ENCODE peak calls at places on chromosome 9, in four cellular contexts. Y is kidney, F is fibroblast of lung, N is ascending aorta. O is an unnamed sample. For H3K4me1, the result is how much of the 10 kb centered on the place peaks cover.

GRCh38 chr9:85731128-85731630 is 10.6 kb downstream of the AGTPBP1 start:
- DNase-seq in N (no peak), Y (no peak), F (no peak), O (no peak)

GRCh38 chr9:133115604-133116345 is 5.3 kb downstream of the RALGDS start:
- DNase-seq in Y (peak), F (peak), N (no peak), O (peak)

GRCh38 chr9:18682907-18683306 is 209.0 kb downstream of the ADAMTSL1 start:
- DNase-seq in N (no peak), F (no peak), Y (no peak), O (no peak)

GRCh38 chr9:129076640-129077037 is 4.3 kb upstream of the DOLPP1 start:
- DNase-seq in Y (no peak), N (no peak), F (no peak), O (no peak)

GRCh38 chr9:130866474-130866965 is 30.1 kb downstream of the QRFP start:
- DNase-seq in Y (no peak), F (peak), N (no peak), O (no peak)

GRCh38 chr9:122346478-122347347 is 24.1 kb upstream of the PTGS1 start:
- DNase-seq in N (no peak), F (peak), Y (peak), O (no peak)

GRCh38 chr9:73714294-73714693 is 562.6 kb downstream of the ANXA1 start:
- DNase-seq in N (no peak), Y (no peak), F (peak), O (no peak)

GRCh38 chr9:133991964-133992779 is at the start of gene VAV2:
- DNase-seq in N (no peak), F (peak), Y (peak), O (peak)

GRCh38 chr9:15155826-15156225 is 151.2 kb downstream of the TTC39B start:
- DNase-seq in N (no peak), Y (no peak), F (peak), O (no peak)

GRCh38 chr9:128317629-128318028 is 4.6 kb downstream of the TRUB2 start:
- DNase-seq in N (no peak), F (no peak), Y (no peak), O (no peak)

GRCh38 chr9:38380872-38381534 is 11.5 kb upstream of the ALDH1B1 start:
- DNase-seq in F (peak), N (no peak), Y (no peak), O (peak)

GRCh38 chr9:22084336-22085035 is 75.4 kb upstream of the CDKN2B start:
- DNase-seq in N (no peak), F (peak), Y (no peak), O (no peak)

GRCh38 chr9:88898033-88898432 is 93.2 kb upstream of the S1PR3 start:
- DNase-seq in N (no peak), Y (no peak), F (no peak), O (no peak)

GRCh38 chr9:129617167-129617566 is 3.7 kb downstream of the C9orf50 start:
- DNase-seq in Y (peak), N (no peak), F (peak), O (no peak)

GRCh38 chr9:102360846-102361245 is 622.4 kb upstream of the GRIN3A start:
- DNase-seq in N (no peak), Y (no peak), F (no peak), O (no peak)

GRCh38 chr9:12771891-12772290 is 2.9 kb upstream of the LURAP1L start:
- DNase-seq in N (no peak), F (peak), Y (no peak), O (no peak)

GRCh38 chr9:13151489-13151888 is 128.0 kb downstream of the MPDZ start:
- DNase-seq in Y (no peak), F (no peak), N (no peak), O (no peak)

GRCh38 chr9:134641989-134642384 is 384 bp downstream of the COL5A1 start:
- DNase-seq in Y (no peak), F (no peak), N (no peak), O (no peak)

GRCh38 chr9:132411091-132411508 is 1.1 kb downstream of the CFAP77 start:
- DNase-seq in Y (peak), F (peak), N (no peak), O (no peak)

GRCh38 chr9:17272510-17272909 is 137.7 kb downstream of the CNTLN start:
- DNase-seq in N (no peak), F (no peak), Y (no peak), O (no peak)

GRCh38 chr9:133934512-133935221 is 57.5 kb downstream of the VAV2 start:
- DNase-seq in F (peak), Y (no peak), N (no peak), O (no peak)

GRCh38 chr9:113636165-113636564 is 172.6 kb downstream of the RGS3 start:
- DNase-seq in N (no peak), Y (no peak), F (no peak), O (peak)

GRCh38 chr9:16138961-16139441 is 586.2 kb downstream of the CCDC171 start:
- DNase-seq in Y (peak), N (no peak), F (peak), O (no peak)

GRCh38 chr9:136720887-136721338 is 8.5 kb downstream of the DIPK1B start:
- DNase-seq in Y (no peak), N (no peak), F (no peak), O (no peak)

GRCh38 chr9:112831281-112831851 is 59.3 kb downstream of the SLC46A2 start:
- DNase-seq in F (no peak), N (no peak), Y (no peak), O (no peak)

GRCh38 chr9:101711330-101711941 is 27.0 kb downstream of the GRIN3A start:
- DNase-seq in Y (no peak), F (no peak), N (no peak), O (no peak)

GRCh38 chr9:132878695-132879064 is at the start of gene SPACA9:
- DNase-seq in Y (peak), F (peak), N (no peak), O (peak)

GRCh38 chr9:137297966-137298365 is 4.1 kb downstream of the NRARP start:
- DNase-seq in N (no peak), Y (no peak), F (no peak), O (no peak)

GRCh38 chr9:76353280-76353679 is 40.9 kb downstream of the RFK start:
- DNase-seq in F (peak), Y (no peak), N (no peak), O (no peak)

GRCh38 chr9:32455738-32456137 is 70.3 kb downstream of the RIGI start:
- DNase-seq in Y (no peak), N (no peak), F (no peak), O (no peak)

GRCh38 chr9:8643464-8643863 is 843.9 kb upstream of the DMAC1 start:
- DNase-seq in N (no peak), Y (no peak), F (no peak), O (no peak)

GRCh38 chr9:73172811-73173210 is 21.1 kb downstream of the ANXA1 start:
- DNase-seq in N (no peak), Y (no peak), F (no peak), O (no peak)

GRCh38 chr9:120071760-120072159 is 508.2 kb downstream of the CDK5RAP2 start:
- DNase-seq in F (no peak), N (no peak), Y (no peak), O (no peak)
- TF ChIP-seq CTCF in F (no peak), N (no peak), Y (no peak), O (no peak)

GRCh38 chr9:107918749-107919148 is 429.2 kb upstream of the KLF4 start:
- DNase-seq in F (no peak), N (no peak), Y (no peak), O (no peak)
- H3K4me1 ChIP-seq in F (under half), N (under half), Y (under half), O (under half)

DNA sequence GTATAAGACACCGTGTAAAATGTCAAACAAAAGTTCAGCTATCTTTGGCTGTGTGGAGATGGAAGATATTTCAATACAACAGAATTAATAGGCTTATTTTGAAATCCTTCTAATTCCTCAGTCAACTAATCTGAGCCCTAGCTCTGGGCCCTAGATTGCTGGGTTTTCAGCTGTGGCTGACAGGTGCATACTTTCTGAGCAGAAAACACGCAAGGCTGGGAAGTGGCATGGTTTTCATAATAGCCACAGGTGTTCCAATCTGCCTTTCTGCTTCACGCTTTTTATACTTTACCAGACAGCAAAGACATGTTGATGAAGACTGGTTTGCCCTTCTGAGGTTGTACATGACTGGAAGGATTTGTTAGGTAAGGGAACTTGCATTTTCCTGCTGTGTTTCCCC is 20.7 kb upstream of the XPA start:
- DNase-seq in N (no peak), F (no peak), Y (no peak), O (no peak)
- H3K27ac ChIP-seq in N (no peak), F (no peak), Y (no peak), O (no peak)

DNA sequence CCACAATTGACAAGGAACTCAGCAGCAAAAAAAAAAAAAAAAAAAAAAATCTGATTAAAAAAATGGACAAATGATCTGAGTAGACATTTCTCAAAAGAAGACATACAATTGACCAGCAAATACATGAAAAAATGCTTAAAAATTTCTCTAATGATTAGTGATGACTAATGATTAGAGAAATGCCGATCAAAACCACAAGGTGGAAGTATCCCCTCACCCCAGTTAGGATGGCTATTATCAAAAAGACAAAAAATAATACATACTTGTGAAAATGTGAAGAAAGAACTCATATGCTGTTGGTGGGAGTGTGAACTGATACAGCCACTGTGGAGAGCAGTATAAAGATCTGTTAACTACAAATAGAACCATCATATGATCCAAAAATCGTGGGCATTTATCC is 245.3 kb downstream of the OSTF1 start:
- DNase-seq in Y (no peak), F (no peak), N (no peak), O (no peak)
- TF ChIP-seq CTCF in Y (peak), F (no peak), N (peak), O (no peak)

O was measured in suprapubic skin.